ENCODE peak calls at places on chromosomes 2 and 18, in ten cellular contexts. Y is GM23248, S is neural progenitor cell, V is fibroblast of lung, M is GM12878, Z is K562, N is SK-N-SH, R is osteoblast, F is mammary epithelial cell, D is Karpas-422. H is an unnamed sample. For H3K79me2, H3K4me1 and H3K36me3, the result is how much of the 10 kb centered on the place peaks cover.

GRCh38 chr2:174442546-174443510 is 44.0 kb downstream of the GPR155 start:
- DNase-seq in F (peak), S (peak), Y (peak), V (peak), D (no peak), N (no peak), M (no peak), R (peak), Z (no peak), H (peak)

GRCh38 chr2:29329899-29330298 is 214.7 kb downstream of the CLIP4 start:
- DNase-seq in F (no peak), Y (peak), N (no peak), R (no peak), Z (peak), D (no peak), V (no peak), M (no peak), S (no peak), H (no peak)

GRCh38 chr2:159096896-159097295 is 128.5 kb downstream of the TANC1 start:
- DNase-seq in N (no peak), Y (peak), M (no peak), R (no peak), D (no peak), V (no peak), F (no peak), S (no peak), Z (no peak), H (no peak)

GRCh38 chr2:111930875-111931274 is 32.5 kb downstream of the MERTK start:
- DNase-seq in Z (no peak), R (peak), Y (peak), S (no peak), V (peak), N (no peak), D (no peak), M (peak), F (peak), H (peak)

GRCh38 chr2:99841749-99842148 is 300.6 kb downstream of the AFF3 start:
- DNase-seq in Y (peak), R (peak), Z (no peak), V (no peak), D (no peak), N (no peak), F (no peak), M (no peak), S (no peak), H (no peak)

GRCh38 chr2:154698789-154699559 is 479 bp downstream of the KCNJ3 start:
- DNase-seq in Y (no peak), N (peak), F (no peak), D (no peak), S (no peak), Z (no peak), M (no peak), V (no peak), R (no peak), H (no peak)

GRCh38 chr2:48482774-48483173 is 47.2 kb upstream of the STON1 start:
- DNase-seq in N (no peak), S (no peak), Y (no peak), Z (no peak), F (peak), V (peak), R (no peak), D (no peak), M (no peak), H (peak)

GRCh38 chr2:233643128-233643527 is 6.9 kb downstream of the UGT1A10 start:
- DNase-seq in M (no peak), N (no peak), F (peak), Z (no peak), Y (peak), S (peak), D (peak), R (peak), V (no peak), H (no peak)

GRCh38 chr2:170886391-170886790 is 42.7 kb upstream of the GORASP2 start:
- DNase-seq in S (no peak), F (peak), Y (peak), D (no peak), V (no peak), R (no peak), Z (no peak), M (no peak), N (no peak), H (peak)

GRCh38 chr2:111900859-111901258 is 2.5 kb downstream of the MERTK start:
- DNase-seq in N (peak), Y (peak), F (peak), R (peak), V (peak), D (peak), M (no peak), S (peak), Z (peak), H (no peak)

GRCh38 chr2:41933585-41934322 is 114.1 kb upstream of the PKDCC start:
- DNase-seq in R (peak), Y (peak), D (no peak), V (peak), N (no peak), F (peak), Z (no peak), S (no peak), M (no peak), H (no peak)

GRCh38 chr2:211085056-211085680 is 528.8 kb downstream of the CPS1 start:
- DNase-seq in Z (peak), S (peak), R (peak), V (peak), F (peak), M (no peak), N (peak), D (peak), Y (peak), H (no peak)

GRCh38 chr2:241609859-241610793 is 26.8 kb downstream of the THAP4 start:
- DNase-seq in R (peak), Y (peak), V (peak), D (peak), F (peak), Z (peak), S (peak), N (no peak), M (peak), H (peak)

GRCh38 chr2:241615041-241615440 is 21.9 kb downstream of the THAP4 start:
- DNase-seq in Y (no peak), N (no peak), F (no peak), S (no peak), M (no peak), D (no peak), Z (no peak), V (no peak), R (no peak), H (no peak)

GRCh38 chr2:241611062-241611461 is 25.9 kb downstream of the THAP4 start:
- DNase-seq in Z (no peak), R (peak), S (no peak), D (no peak), Y (no peak), V (no peak), M (no peak), N (no peak), F (no peak), H (no peak)

GRCh38 chr2:241613018-241613780 is 23.8 kb downstream of the THAP4 start:
- DNase-seq in D (no peak), S (peak), R (peak), V (peak), N (no peak), Y (peak), M (no peak), Z (no peak), F (no peak), H (no peak)

DNA sequence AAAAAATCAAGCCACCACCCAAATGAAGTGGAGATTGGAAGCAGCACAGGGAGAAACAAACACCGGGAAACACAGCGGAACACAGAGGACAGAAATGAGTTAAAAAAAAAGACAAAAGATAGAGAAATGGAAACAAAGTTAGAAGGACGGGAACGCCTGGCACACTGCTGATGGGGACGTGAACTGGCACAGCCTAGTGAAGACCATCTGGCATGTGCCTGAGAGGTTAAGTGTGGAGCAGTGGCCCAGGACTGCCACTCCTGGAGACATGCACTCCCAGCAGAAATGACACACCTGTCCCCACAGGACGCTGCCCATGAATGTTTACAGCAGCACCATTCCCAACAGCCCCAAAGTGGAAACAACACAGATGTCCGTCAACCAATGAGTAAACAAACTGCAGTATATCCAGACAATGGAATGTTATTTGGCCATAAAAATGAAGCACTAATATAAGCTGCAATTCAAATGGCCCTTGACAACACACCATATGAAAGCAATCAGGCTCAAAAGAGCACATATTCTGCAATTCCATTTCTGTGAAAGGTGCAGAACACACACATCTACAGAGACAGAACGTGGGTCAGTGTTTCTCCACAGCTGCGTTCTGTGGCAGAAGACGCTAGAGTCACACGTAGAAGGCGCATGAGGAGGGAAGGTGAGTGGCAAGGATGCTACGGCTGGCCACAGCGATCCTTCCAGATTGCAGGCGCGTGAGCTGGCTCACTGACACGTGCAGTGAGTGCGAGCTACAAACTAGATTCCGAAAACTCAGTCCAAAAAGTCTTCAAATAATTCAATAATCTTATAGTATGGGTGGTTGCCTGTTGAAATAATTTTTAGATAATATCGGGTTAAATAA is 24.6 kb downstream of the THAP4 start:
- DNase-seq in Z (no peak), N (no peak), F (no peak), S (no peak), M (no peak), R (peak), Y (peak), D (no peak), V (peak), H (no peak)
- H3K79me2 ChIP-seq in Z (half or more), N (half or more), F (half or more), S (under half), M (under half), R (half or more), Y (half or more), D (half or more), V (under half), H (under half)

GRCh38 chr2:217922101-217923006 is 80.4 kb downstream of the TNS1 start:
- DNase-seq in R (peak), M (no peak), Y (peak), N (peak), D (no peak), S (peak), Z (no peak), V (peak), F (no peak), H (no peak)
- H3K4me1 ChIP-seq in R (under half), M (under half), Y (half or more), N (under half), D (under half), S (under half), Z (under half), V (under half), F (under half), H (under half)

GRCh38 chr2:200878289-200878688 is 10.6 kb downstream of the PPIL3 start:
- DNase-seq in S (no peak), R (no peak), M (no peak), V (no peak), Y (no peak), Z (no peak), F (no peak), N (no peak), D (no peak), H (no peak)

GRCh38 chr2:200873561-200873960 is 9.1 kb upstream of the CLK1 start:
- DNase-seq in F (no peak), D (no peak), Y (no peak), M (no peak), N (no peak), Z (no peak), V (no peak), S (no peak), R (no peak), H (no peak)

DNA sequence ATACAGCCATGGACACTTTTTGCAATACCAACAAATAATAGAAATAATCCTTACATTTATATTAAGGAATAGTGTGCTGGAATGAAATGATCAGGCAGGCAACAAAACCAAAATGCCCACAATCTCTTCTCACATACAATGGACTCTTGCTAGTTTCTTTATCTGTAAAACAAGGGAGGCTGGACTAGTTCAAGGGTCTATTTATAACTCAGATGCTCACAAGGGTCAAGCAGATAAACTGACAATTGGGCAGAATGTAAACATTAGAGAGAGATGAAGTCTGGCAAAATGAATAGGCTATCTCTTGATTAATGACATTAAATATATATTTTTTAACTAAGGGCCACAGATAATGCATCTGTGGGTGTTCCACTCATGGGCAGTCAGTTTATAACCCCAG is 11.4 kb downstream of the PPIL3 start:
- DNase-seq in F (no peak), Y (no peak), M (no peak), D (no peak), V (no peak), N (no peak), Z (no peak), R (no peak), S (no peak), H (no peak)
- H3K36me3 ChIP-seq in F (under half), Y (under half), M (under half), D (half or more), V (under half), N (half or more), Z (half or more), R (under half), S (under half), H (under half)

GRCh38 chr18:12963069-12963468 is 15.3 kb downstream of the SEH1L start:
- DNase-seq in Y (no peak), D (no peak), Z (no peak), F (no peak), V (no peak), N (no peak), M (no peak), S (no peak), R (no peak), H (no peak)

GRCh38 chr18:12958478-12958877 is 10.7 kb downstream of the SEH1L start:
- DNase-seq in N (no peak), Z (no peak), Y (no peak), D (no peak), S (no peak), R (no peak), V (no peak), F (no peak), M (no peak), H (no peak)

GRCh38 chr18:12960846-12961397 is 13.1 kb downstream of the SEH1L start:
- DNase-seq in N (no peak), Z (no peak), M (no peak), R (no peak), Y (peak), V (peak), S (no peak), D (no peak), F (no peak), H (no peak)

DNA sequence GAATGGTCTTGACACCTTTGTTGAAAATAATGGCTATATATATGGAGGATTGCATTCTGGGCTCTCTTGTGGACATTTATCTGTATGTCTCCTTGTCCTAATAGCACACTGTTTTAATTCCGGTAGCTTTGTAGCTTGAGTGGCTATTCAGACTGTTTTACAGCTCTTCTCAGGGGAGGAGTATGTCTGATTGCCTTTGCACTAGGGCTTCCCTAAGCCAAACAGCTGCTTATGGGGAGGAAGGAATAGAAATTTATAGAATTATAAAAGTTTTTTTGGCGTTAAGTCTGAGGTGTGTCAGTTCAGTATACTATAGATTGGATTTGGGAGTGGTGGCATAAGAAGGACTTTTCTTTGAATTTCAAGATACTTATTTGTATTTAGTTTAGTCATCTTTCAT is 12.6 kb downstream of the SEH1L start:
- DNase-seq in D (no peak), Z (no peak), Y (no peak), V (no peak), M (no peak), S (no peak), N (no peak), F (no peak), R (no peak), H (no peak)
- H3K79me2 ChIP-seq in D (half or more), Z (half or more), Y (half or more), V (under half), M (under half), S (under half), N (under half), F (half or more), R (under half), H (under half)

GRCh38 chr2:177393381-177393780 is 808 bp downstream of the AGPS start:
- DNase-seq in N (peak), S (peak), V (no peak), F (peak), D (peak), Z (peak), M (no peak), Y (peak), R (peak), H (no peak)

GRCh38 chr2:177392373-177393246 is at the start of gene AGPS:
- DNase-seq in N (peak), R (peak), F (peak), S (peak), Y (peak), M (peak), Z (peak), D (peak), V (peak), H (no peak)

GRCh38 chr2:177394622-177395021 is 2.0 kb downstream of the AGPS start:
- DNase-seq in Z (no peak), D (no peak), F (no peak), M (no peak), V (no peak), R (no peak), N (no peak), Y (no peak), S (no peak), H (no peak)

GRCh38 chr2:177393824-177394614 is 1.4 kb downstream of the AGPS start:
- DNase-seq in Z (no peak), N (no peak), M (no peak), R (no peak), F (no peak), V (no peak), S (no peak), D (no peak), Y (no peak), H (no peak)

GRCh38 chr2:177391822-177392372 is 676 bp upstream of the AGPS start:
- DNase-seq in R (peak), M (no peak), V (no peak), S (no peak), D (peak), F (peak), Z (no peak), N (no peak), Y (no peak), H (no peak)
- H3K4me1 ChIP-seq in R (under half), M (under half), V (under half), S (under half), D (half or more), F (under half), Z (under half), N (under half), Y (under half), H (under half)

GRCh38 chr2:149702571-149702970 is 115.0 kb upstream of the MMADHC start:
- DNase-seq in F (no peak), Z (no peak), N (no peak), V (no peak), Y (no peak), S (no peak), D (no peak), M (no peak), R (no peak), H (no peak)
- H3K36me3 ChIP-seq in F (under half), Z (under half), N (under half), V (under half), Y (under half), S (under half), D (under half), M (under half), R (under half), H (under half)

GRCh38 chr2:161312996-161313395 is 4.8 kb downstream of the PSMD14 start:
- DNase-seq in S (no peak), Z (no peak), D (no peak), Y (peak), N (no peak), R (no peak), F (peak), M (no peak), V (no peak), H (no peak)
- H3K79me2 ChIP-seq in S (half or more), Z (half or more), D (half or more), Y (half or more), N (half or more), R (half or more), F (half or more), M (half or more), V (half or more), H (half or more)